ENCODE peak calls at places on chromosomes 16 and 17, in five cellular contexts. A, G, L, K and E are unnamed samples.

GRCh38 chr16:12674096-12674495 is 129.6 kb downstream of the CPPED1 start:
- DNase-seq in A (no peak), G (no peak), L (no peak), K (no peak), E (peak)

GRCh38 chr16:16080465-16081065 is 131.1 kb downstream of the ABCC1 start:
- DNase-seq in A (no peak), G (no peak), L (no peak), K (no peak), E (no peak)

GRCh38 chr16:1959269-1960039 is at the start of gene NDUFB10:
- DNase-seq in A (peak), G (peak), L (peak), K (peak), E (peak)

GRCh38 chr17:78112508-78113471 is 15.8 kb downstream of the TMC6 start:
- DNase-seq in A (peak), G (peak), L (peak), K (peak), E (peak)

GRCh38 chr17:31859487-31860008 is 504 bp upstream of the COPRS start:
- DNase-seq in A (no peak), G (no peak), L (no peak), K (peak), E (no peak)

GRCh38 chr16:81616321-81617020 is 162.6 kb upstream of the PLCG2 start:
- DNase-seq in A (peak), G (no peak), L (peak), K (no peak), E (peak)

GRCh38 chr17:39094607-39095308 is 56.7 kb downstream of the PLXDC1 start:
- DNase-seq in A (no peak), G (no peak), L (no peak), K (no peak), E (no peak)

GRCh38 chr17:2883544-2884203 is 87.4 kb downstream of the RAP1GAP2 start:
- DNase-seq in A (peak), G (no peak), L (no peak), K (no peak), E (peak)

GRCh38 chr16:87850009-87851006 is 19.0 kb downstream of the SLC7A5 start:
- DNase-seq in A (peak), G (no peak), L (no peak), K (peak), E (peak)

GRCh38 chr16:66717112-66717675 is 20.7 kb upstream of the CMTM4 start:
- DNase-seq in A (peak), G (no peak), L (no peak), K (peak), E (peak)

GRCh38 chr16:88969361-88969831 is 7.6 kb downstream of the CBFA2T3 start:
- DNase-seq in A (no peak), G (no peak), L (peak), K (no peak), E (no peak)

GRCh38 chr17:39461911-39462641 is 790 bp downstream of the CDK12 start:
- DNase-seq in A (no peak), G (no peak), L (peak), K (peak), E (peak)

GRCh38 chr16:23339781-23340180 is 37.7 kb downstream of the SCNN1B start:
- DNase-seq in A (no peak), G (no peak), L (no peak), K (no peak), E (no peak)

GRCh38 chr17:64984776-64985521 is 65.7 kb upstream of the LRRC37A3 start:
- DNase-seq in A (peak), G (no peak), L (peak), K (no peak), E (peak)

GRCh38 chr17:17568772-17569195 is 22.7 kb downstream of the PEMT start:
- DNase-seq in A (peak), G (peak), L (peak), K (peak), E (peak)

GRCh38 chr16:65834680-65835079 is 531.8 kb upstream of the CDH5 start:
- DNase-seq in A (no peak), G (no peak), L (no peak), K (no peak), E (no peak)

GRCh38 chr17:8994319-8994718 is 27.0 kb upstream of the NTN1 start:
- DNase-seq in A (peak), G (peak), L (no peak), K (peak), E (peak)

GRCh38 chr16:2420035-2420434 is 9.2 kb upstream of the CCNF start:
- DNase-seq in A (no peak), G (no peak), L (no peak), K (no peak), E (peak)

GRCh38 chr17:50517504-50518264 is 9.4 kb downstream of the MYCBPAP start:
- DNase-seq in A (no peak), G (no peak), L (no peak), K (no peak), E (no peak)

GRCh38 chr17:21678451-21679081 is 13.8 kb upstream of the KCNJ18 start:
- DNase-seq in A (no peak), G (no peak), L (no peak), K (no peak), E (no peak)

GRCh38 chr16:1979271-1980025 is 1.8 kb downstream of the NOXO1 start:
- DNase-seq in A (peak), G (no peak), L (no peak), K (peak), E (no peak)

GRCh38 chr16:68000024-68000423 is 740 bp upstream of the DPEP2 start:
- DNase-seq in A (no peak), G (no peak), L (no peak), K (no peak), E (no peak)

GRCh38 chr17:39664581-39665561 is at the start of gene TCAP:
- DNase-seq in A (no peak), G (no peak), L (no peak), K (peak), E (no peak)

GRCh38 chr17:57519800-57520199 is 225.3 kb downstream of the CCDC182 start:
- DNase-seq in A (no peak), G (no peak), L (no peak), K (no peak), E (no peak)

GRCh38 chr17:17911003-17911613 is 61.1 kb downstream of the TOM1L2 start:
- DNase-seq in A (no peak), G (no peak), L (no peak), K (no peak), E (no peak)

GRCh38 chr17:45135978-45136791 is 698 bp downstream of the ACBD4 start:
- DNase-seq in A (no peak), G (no peak), L (no peak), K (no peak), E (peak)

GRCh38 chr16:73094371-73094770 is 46.4 kb upstream of the ZFHX3 start:
- DNase-seq in A (no peak), G (no peak), L (no peak), K (no peak), E (no peak)

GRCh38 chr17:27657620-27658019 is 26.6 kb downstream of the LGALS9 start:
- DNase-seq in A (peak), G (no peak), L (peak), K (peak), E (peak)

GRCh38 chr17:38421224-38421841 is 6.9 kb upstream of the ARHGAP23 start:
- DNase-seq in A (peak), G (no peak), L (no peak), K (no peak), E (peak)

GRCh38 chr16:19523184-19523558 is 571 bp upstream of the CCP110 start:
- DNase-seq in A (no peak), G (no peak), L (no peak), K (peak), E (no peak)

GRCh38 chr16:27430923-27431484 is 29.0 kb downstream of the IL21R start:
- DNase-seq in A (no peak), G (no peak), L (no peak), K (no peak), E (peak)
- TF ChIP-seq EZH2phosphoT487 in A (no peak), G (no peak), L (no peak), K (no peak), E (no peak)

GRCh38 chr17:48150107-48150463 is 42.5 kb downstream of the SNX11 start:
- DNase-seq in A (no peak), G (no peak), L (no peak), K (no peak), E (no peak)

GRCh38 chr17:48153711-48154642 is 46.4 kb downstream of the SNX11 start:
- DNase-seq in A (peak), G (peak), L (peak), K (peak), E (peak)

GRCh38 chr17:48148029-48148759 is 40.6 kb downstream of the SNX11 start:
- DNase-seq in A (no peak), G (no peak), L (no peak), K (no peak), E (no peak)

GRCh38 chr17:48149174-48150106 is 41.9 kb downstream of the SNX11 start:
- DNase-seq in A (no peak), G (no peak), L (no peak), K (peak), E (no peak)

GRCh38 chr17:48150602-48151001 is 43.0 kb downstream of the SNX11 start:
- DNase-seq in A (no peak), G (no peak), L (no peak), K (no peak), E (no peak)
- TF ChIP-seq EZH2 in A (no peak), G (no peak), L (no peak), K (no peak), E (peak)

DNA sequence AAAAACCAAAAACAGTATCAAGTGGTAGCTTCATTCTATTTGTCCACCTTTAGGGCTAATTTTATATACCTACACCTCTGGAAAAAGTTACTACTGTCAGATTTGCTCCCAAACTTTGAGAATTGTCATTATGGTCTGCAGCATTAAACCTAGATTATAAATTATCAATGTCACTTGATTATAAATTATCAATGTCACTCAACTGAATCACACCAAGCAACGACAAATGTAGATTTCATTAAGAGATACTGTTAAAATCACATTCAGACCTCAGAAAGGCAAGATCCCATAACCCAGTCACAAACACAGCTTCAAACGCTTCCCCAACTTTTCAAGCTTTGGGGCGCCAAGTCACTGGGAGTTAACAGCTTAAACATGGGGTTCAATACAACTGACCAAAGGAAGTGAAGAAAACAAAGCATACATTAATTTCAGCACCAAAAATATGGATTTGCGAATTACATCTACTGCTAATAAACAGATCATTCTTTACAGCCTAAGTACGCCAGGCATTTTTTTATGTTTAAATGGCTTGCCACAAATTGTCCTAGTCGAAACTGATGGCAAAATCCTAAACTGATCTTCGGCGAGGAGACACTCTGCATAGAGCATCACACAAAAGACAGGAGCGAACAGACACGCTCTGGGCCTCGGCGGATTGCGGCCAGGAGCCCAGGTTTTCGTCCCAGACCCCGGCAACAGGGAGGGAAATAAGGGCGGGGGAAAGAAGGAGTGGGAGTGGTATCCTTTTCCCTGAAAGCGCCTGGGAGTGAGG is 981 bp downstream of the GLG1 start:
- DNase-seq in A (no peak), G (no peak), L (no peak), K (no peak), E (peak)
- H2AFZ ChIP-seq in A (peak), G (no peak), L (peak), K (peak), E (peak)

GRCh38 chr17:83106913-83107655 is 27.7 kb downstream of the METRNL start:
- DNase-seq in A (no peak), G (no peak), L (no peak), K (no peak), E (peak)
- TF ChIP-seq EZH2phosphoT487 in A (no peak), G (no peak), L (no peak), K (no peak), E (no peak)

GRCh38 chr17:76089680-76090516 is 10.9 kb downstream of the ZACN start:
- DNase-seq in A (no peak), G (no peak), L (no peak), K (no peak), E (no peak)

GRCh38 chr17:76088041-76088867 is 9.3 kb downstream of the ZACN start:
- DNase-seq in A (no peak), G (no peak), L (no peak), K (peak), E (no peak)

GRCh38 chr17:76087531-76087930 is 8.5 kb downstream of the ZACN start:
- DNase-seq in A (no peak), G (no peak), L (no peak), K (no peak), E (no peak)

GRCh38 chr17:76090517-76091135 is 11.6 kb downstream of the ZACN start:
- DNase-seq in A (no peak), G (no peak), L (no peak), K (no peak), E (no peak)

GRCh38 chr17:76088868-76089576 is 10.0 kb downstream of the ZACN start:
- DNase-seq in A (no peak), G (no peak), L (no peak), K (no peak), E (no peak)
- TF ChIP-seq EZH2 in A (no peak), G (no peak), L (no peak), K (no peak), E (no peak)

DNA sequence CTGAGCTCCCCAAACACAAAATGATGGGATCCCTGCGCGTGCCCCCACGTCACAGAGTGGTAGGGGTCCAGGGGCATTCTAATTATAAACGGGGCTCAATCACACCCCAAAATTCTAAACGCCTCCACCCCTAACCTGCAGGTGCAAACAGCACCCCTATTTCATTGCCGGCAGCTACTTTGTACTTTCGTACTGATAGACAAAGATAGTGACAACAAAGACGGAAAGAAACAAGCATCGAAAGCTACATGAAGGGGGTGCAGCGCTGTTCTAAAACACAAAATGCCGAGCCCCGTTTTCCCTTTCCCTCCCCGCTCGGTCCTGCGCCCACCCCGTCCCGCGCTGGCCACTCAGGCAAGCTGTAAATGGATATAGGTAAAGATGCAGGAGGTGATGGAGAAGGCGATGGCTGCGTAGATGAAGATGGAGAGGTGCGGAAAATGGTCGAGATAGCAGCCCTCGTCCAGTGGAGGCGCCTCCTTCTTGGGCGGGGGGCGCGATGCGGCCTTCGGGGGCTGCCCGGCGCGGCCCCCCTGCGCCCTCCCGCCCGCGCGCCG is 14.0 kb downstream of the MIS12 start:
- DNase-seq in A (peak), G (no peak), L (no peak), K (no peak), E (peak)
- H2AFZ ChIP-seq in A (peak), G (no peak), L (peak), K (peak), E (peak)

DNA sequence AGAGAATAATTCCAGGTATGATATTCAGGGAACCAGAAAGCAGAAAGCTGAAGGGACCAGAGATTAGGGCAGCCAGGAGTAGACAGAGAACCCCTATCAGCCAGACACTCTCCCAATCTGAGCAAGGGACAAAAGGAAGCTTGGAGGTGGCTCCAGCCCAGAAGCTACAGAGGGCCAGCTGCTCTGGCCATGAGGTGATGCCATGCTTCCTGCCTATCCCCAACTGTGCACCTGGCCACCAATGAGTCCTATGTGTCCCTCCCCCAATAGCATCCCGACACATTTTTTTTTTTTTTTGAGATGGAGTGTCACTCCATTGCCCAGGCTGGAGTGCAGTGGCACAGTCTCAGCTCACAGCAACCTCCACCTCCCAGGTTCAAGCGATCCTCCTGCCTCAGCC is 30.0 kb downstream of the NSMCE1 start:
- DNase-seq in A (no peak), G (no peak), L (no peak), K (no peak), E (no peak)
- TF ChIP-seq EZH2phosphoT487 in A (no peak), G (no peak), L (no peak), K (no peak), E (no peak)

GRCh38 chr17:80772906-80773242 is 218.8 kb upstream of the CHMP6 start:
- DNase-seq in A (no peak), G (no peak), L (no peak), K (no peak), E (no peak)
- TF ChIP-seq EZH2 in A (no peak), G (no peak), L (no peak), K (no peak), E (no peak)

DNA sequence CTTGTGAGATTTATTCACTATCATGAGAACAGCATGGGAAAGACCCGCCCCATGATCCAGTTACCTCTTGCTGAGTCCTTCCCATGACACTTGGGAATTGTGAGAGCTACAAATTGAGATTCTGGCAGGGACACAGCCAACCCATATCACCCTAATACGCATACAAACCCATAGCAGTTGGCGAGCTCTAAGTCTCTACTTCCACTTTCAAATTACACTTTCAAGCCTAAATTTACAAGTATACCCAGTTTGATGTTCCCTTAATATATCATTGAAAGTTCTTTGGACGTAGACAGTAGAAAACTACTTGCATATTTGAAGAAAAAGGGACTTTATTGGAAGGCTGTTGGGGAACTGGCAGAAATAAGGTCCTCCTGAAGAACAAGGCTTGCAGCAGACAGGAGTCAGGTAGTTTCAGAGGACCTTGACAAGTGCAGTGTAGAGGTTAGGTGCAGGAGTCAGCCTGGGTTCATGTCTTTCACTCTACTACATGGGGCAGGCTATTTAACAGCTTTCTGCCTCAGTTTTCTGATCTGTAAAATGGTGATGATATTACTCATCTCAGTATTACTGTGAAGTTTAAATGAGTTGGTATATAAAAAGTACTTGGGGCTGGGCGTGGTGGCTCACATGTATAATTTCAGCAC is 107.9 kb upstream of the EEF2KMT start:
- DNase-seq in A (no peak), G (no peak), L (no peak), K (no peak), E (no peak)
- H2AFZ ChIP-seq in A (no peak), G (no peak), L (peak), K (no peak), E (no peak)

GRCh38 chr16:70577256-70577698 is 53.7 kb downstream of the SF3B3 start:
- DNase-seq in A (no peak), G (peak), L (no peak), K (no peak), E (peak)
- TF ChIP-seq EZH2phosphoT487 in A (no peak), G (no peak), L (no peak), K (no peak), E (no peak)